ENCODE peak calls at places on chromosomes 3 and 15, in seven cellular contexts. K is Peyer's patch; F is CD4-positive, alpha-beta memory T cell; J is psoas muscle; Z is pancreas; B is HepG2; A is astrocyte. Y is an unnamed sample.

GRCh38 chr3:183324083-183324482 is 71.0 kb downstream of the B3GNT5 start:
- DNase-seq in F (no peak), J (no peak), Z (no peak), A (peak; percentile 55), B (no peak), K (no peak), Y (no peak)

GRCh38 chr3:112327371-112327951 is 5.5 kb upstream of the CD200 start:
- DNase-seq in A (peak; percentile 33), B (peak; percentile 39), K (no peak), F (peak; percentile 66), Z (no peak), J (no peak), Y (peak; percentile 74)

GRCh38 chr3:142850395-142851023 is 38.4 kb downstream of the PCOLCE2 start:
- DNase-seq in J (no peak), A (peak; percentile 96), B (peak; percentile 39), Z (no peak), F (no peak), K (no peak), Y (no peak)

GRCh38 chr3:53531749-53532148 is 37.3 kb downstream of the CACNA1D start:
- DNase-seq in K (no peak), F (no peak), Z (no peak), A (no peak), J (no peak), B (no peak), Y (no peak)

GRCh38 chr15:81418891-81419290 is 44.9 kb upstream of the TMC3 start:
- DNase-seq in B (no peak), F (no peak), Z (no peak), A (no peak), K (no peak), J (no peak), Y (no peak)

GRCh38 chr3:16570113-16570512 is 35.1 kb downstream of the DAZL start:
- DNase-seq in K (no peak), F (no peak), B (no peak), J (no peak), Z (no peak), A (no peak), Y (no peak)

GRCh38 chr3:125116311-125117069 is 60.7 kb upstream of the HEG1 start:
- DNase-seq in F (no peak), K (no peak), J (no peak), A (peak; percentile 86), Z (no peak), B (no peak), Y (no peak)

GRCh38 chr3:135326851-135327250 is 531.8 kb downstream of the EPHB1 start:
- DNase-seq in K (no peak), Z (no peak), J (no peak), B (no peak), F (no peak), A (no peak), Y (no peak)

GRCh38 chr15:71093089-71094024 is 21.9 kb upstream of the THSD4 start:
- DNase-seq in Z (no peak), K (no peak), A (peak; percentile 90), F (no peak), B (no peak), J (no peak), Y (no peak)

GRCh38 chr15:29522373-29523276 is 253.0 kb upstream of the NSMCE3 start:
- DNase-seq in J (no peak), A (no peak), Z (no peak), K (no peak), F (no peak), B (no peak), Y (no peak)

GRCh38 chr3:11455977-11456376 is 183.8 kb downstream of the ATG7 start:
- DNase-seq in F (no peak), Z (no peak), K (no peak), B (no peak), A (peak; percentile 85), J (no peak), Y (no peak)

GRCh38 chr15:91694131-91694828 is 159.2 kb upstream of the SLCO3A1 start:
- DNase-seq in A (peak; percentile 91), F (no peak), Z (no peak), J (peak; percentile 79), K (no peak), B (no peak), Y (no peak)

GRCh38 chr3:132404276-132404675 is 13.0 kb upstream of the DNAJC13 start:
- DNase-seq in F (no peak), A (no peak), K (no peak), Z (no peak), B (no peak), J (no peak), Y (no peak)

GRCh38 chr3:144264350-144264749 is 292.7 kb downstream of the DIPK2A start:
- DNase-seq in J (no peak), Z (no peak), F (no peak), K (no peak), B (no peak), A (no peak), Y (no peak)

GRCh38 chr15:27328616-27329015 is 357.6 kb downstream of the GABRG3 start:
- DNase-seq in B (no peak), F (no peak), J (no peak), A (no peak), K (no peak), Z (no peak), Y (no peak)

GRCh38 chr15:48371961-48372360 is 40.7 kb downstream of the DUT start:
- DNase-seq in J (no peak), F (no peak), B (no peak), A (no peak), Z (no peak), K (no peak), Y (no peak)

GRCh38 chr15:88066758-88067157 is 189.8 kb downstream of the NTRK3 start:
- DNase-seq in Z (no peak), J (no peak), A (no peak), B (no peak), K (no peak), F (no peak), Y (no peak)

GRCh38 chr3:15958692-15959433 is 161.1 kb upstream of the ANKRD28 start:
- DNase-seq in B (no peak), F (no peak), J (no peak), K (no peak), A (peak; percentile 25), Z (no peak), Y (no peak)

GRCh38 chr3:76403556-76403955 is 618.2 kb upstream of the ZNF717 start:
- DNase-seq in K (no peak), B (no peak), J (no peak), F (no peak), A (peak; percentile 8), Z (no peak), Y (no peak)

GRCh38 chr3:141928626-141929270 is 52.3 kb downstream of the ATP1B3 start:
- DNase-seq in B (no peak), K (no peak), F (no peak), J (no peak), Z (no peak), A (no peak), Y (no peak)

GRCh38 chr15:99618941-99619411 is 53.2 kb downstream of the MEF2A start:
- DNase-seq in Z (no peak), A (peak; percentile 58), J (no peak), F (no peak), K (no peak), B (no peak), Y (no peak)

DNA sequence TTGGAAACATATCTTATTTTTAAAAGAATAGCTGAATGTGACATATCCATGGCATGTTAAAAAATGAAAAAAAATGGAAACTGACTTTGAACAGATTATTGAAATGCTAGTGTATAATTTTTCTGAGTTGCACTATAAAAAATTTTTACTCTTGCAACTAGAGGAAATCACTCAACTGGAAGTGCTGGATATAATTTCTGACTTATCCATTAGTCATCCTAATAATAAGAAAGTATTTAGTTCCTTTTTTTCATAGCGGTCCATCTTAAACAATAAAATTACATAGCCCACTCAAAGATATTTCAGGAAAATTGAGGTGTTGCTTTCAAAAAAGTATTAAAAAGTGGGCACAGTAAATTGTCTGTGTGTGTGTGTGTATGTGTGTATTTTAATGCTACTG is 80.7 kb downstream of the MBNL1 start:
- DNase-seq in Z (no peak), J (no peak), A (peak; percentile 33), B (no peak), F (no peak), K (no peak), Y (no peak)
- H3K36me3 ChIP-seq in Z (no peaks in the 10 kb centered on the region), J (peaks cover 2% of the 10 kb centered on the region), A (peaks cover 3% of the 10 kb centered on the region), B (no peaks in the 10 kb centered on the region), F (peaks cover 3% of the 10 kb centered on the region), K (no peaks in the 10 kb centered on the region), Y (peaks cover 22% of the 10 kb centered on the region)

DNA sequence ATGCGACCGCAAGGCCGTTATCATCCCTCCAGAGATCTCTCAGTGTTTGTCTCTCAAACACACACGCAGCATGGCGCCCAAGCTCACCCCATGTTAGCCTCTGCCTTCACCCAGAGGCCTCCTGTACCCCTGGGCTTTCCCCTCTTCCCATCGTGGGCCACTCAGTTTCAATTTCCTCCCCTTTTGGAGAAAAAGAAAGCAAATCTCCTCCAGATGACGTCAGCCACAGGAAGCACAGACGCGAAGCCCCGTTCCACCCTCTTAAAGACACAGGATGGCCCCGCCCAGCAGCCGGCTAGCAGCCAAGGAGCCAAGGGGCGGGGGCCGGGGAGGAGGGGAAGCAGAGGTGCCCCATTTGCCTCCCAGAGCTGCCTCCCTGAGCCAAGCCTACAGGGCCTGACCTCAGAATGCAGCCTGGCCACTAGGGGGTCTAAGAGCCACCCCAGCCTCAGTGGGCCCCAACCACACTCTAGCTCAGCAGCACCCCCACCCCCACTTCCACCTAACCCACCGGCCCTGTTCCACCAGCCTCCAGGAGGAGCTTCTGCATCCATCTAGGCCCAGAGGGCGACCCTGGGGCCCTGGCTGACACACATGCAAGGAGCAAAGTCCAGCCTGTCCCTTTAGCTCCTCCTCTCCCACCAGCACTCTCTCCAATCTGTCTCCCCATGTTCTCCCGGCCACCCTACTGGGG is 26.5 kb downstream of the ATRIP start:
- DNase-seq in A (peak; percentile 81), K (peak; percentile 99), F (peak; percentile 97), B (peak; percentile 96), Z (peak; percentile 94), J (peak; percentile 93), Y (peak; percentile 95)
- H3K36me3 ChIP-seq in A (no peaks in the 10 kb centered on the region), K (no peaks in the 10 kb centered on the region), F (peaks cover 11% of the 10 kb centered on the region), B (peaks cover 10% of the 10 kb centered on the region), Z (no peaks in the 10 kb centered on the region), J (no peaks in the 10 kb centered on the region), Y (peaks cover 26% of the 10 kb centered on the region)

GRCh38 chr3:48686538-48687219 is 964 bp upstream of the NCKIPSD start:
- DNase-seq in K (no peak), A (no peak), B (no peak), J (no peak), Z (no peak), F (no peak), Y (no peak)

GRCh38 chr3:48688737-48689075 is 3.0 kb upstream of the NCKIPSD start:
- DNase-seq in B (no peak), A (no peak), F (no peak), Z (no peak), K (no peak), J (no peak), Y (no peak)

GRCh38 chr3:48685603-48686511 is at the start of gene NCKIPSD:
- DNase-seq in B (peak; percentile 71), F (peak; percentile 90), K (peak; percentile 90), A (peak; percentile 37), J (peak; percentile 95), Z (peak; percentile 95), Y (peak; percentile 89)

GRCh38 chr3:48688032-48688736 is 2.5 kb upstream of the NCKIPSD start:
- DNase-seq in F (no peak), Z (no peak), K (no peak), B (no peak), J (no peak), A (no peak), Y (no peak)

GRCh38 chr3:48687220-48687678 is 1.5 kb upstream of the NCKIPSD start:
- DNase-seq in K (no peak), B (no peak), A (no peak), F (no peak), Z (no peak), J (no peak), Y (no peak)
- H3K36me3 ChIP-seq in K (no peaks in the 10 kb centered on the region), B (peaks cover 56% of the 10 kb centered on the region), A (peaks cover 44% of the 10 kb centered on the region), F (peaks cover 41% of the 10 kb centered on the region), Z (peaks cover 9% of the 10 kb centered on the region), J (peaks cover 5% of the 10 kb centered on the region), Y (peaks cover 49% of the 10 kb centered on the region)

GRCh38 chr15:22863356-22863755 is 24.9 kb downstream of the NIPA2 start:
- DNase-seq in K (no peak), Z (no peak), J (no peak), B (no peak), A (no peak), F (no peak), Y (no peak)
- H3K36me3 ChIP-seq in K (no peaks in the 10 kb centered on the region), Z (no peaks in the 10 kb centered on the region), J (peaks cover 8% of the 10 kb centered on the region), B (peaks cover 81% of the 10 kb centered on the region), A (peaks cover 34% of the 10 kb centered on the region), F (peaks cover 60% of the 10 kb centered on the region), Y (peaks cover 74% of the 10 kb centered on the region)